ENCODE peak calls at places on chromosomes 6 and 20, in four cellular contexts. E, Z, H and M are unnamed samples.

GRCh38 chr6:168031411-168032382 is 34.2 kb downstream of the KIF25 start:
- DNase-seq in E (no peak), Z (peak; percentile 61), H (no peak), M (no peak)

GRCh38 chr6:33744001-33744848 is 2.5 kb downstream of the IP6K3 start:
- DNase-seq in E (peak; percentile 93), Z (peak; percentile 76), H (peak; percentile 75), M (no peak)

GRCh38 chr6:37049990-37050853 is 44.8 kb downstream of the FGD2 start:
- DNase-seq in E (no peak), Z (peak; percentile 71), H (peak; percentile 58), M (peak; percentile 85)

GRCh38 chr6:4466260-4466659 is 309.9 kb upstream of the CDYL start:
- DNase-seq in E (no peak), Z (no peak), H (peak; percentile 58), M (no peak)

GRCh38 chr6:71404145-71404966 is 115.7 kb downstream of the OGFRL1 start:
- DNase-seq in E (no peak), Z (no peak), H (no peak), M (no peak)

GRCh38 chr6:116450769-116451740 is 10.1 kb upstream of the CALHM6 start:
- DNase-seq in E (no peak), Z (no peak), H (peak; percentile 50), M (no peak)

GRCh38 chr6:158506577-158506976 is 53.3 kb upstream of the TMEM181 start:
- DNase-seq in E (peak; percentile 94), Z (no peak), H (no peak), M (no peak)

GRCh38 chr6:150914372-150914771 is 48.9 kb downstream of the MTHFD1L start:
- DNase-seq in E (no peak), Z (no peak), H (no peak), M (peak; percentile 31)

GRCh38 chr6:77466055-77467028 is 3.1 kb upstream of the HTR1B start:
- DNase-seq in E (peak; percentile 87), Z (no peak), H (peak; percentile 61), M (no peak)

GRCh38 chr6:150991487-150991886 is 126.0 kb downstream of the MTHFD1L start:
- DNase-seq in E (no peak), Z (no peak), H (no peak), M (no peak)

GRCh38 chr6:56482525-56482924 is 160.2 kb downstream of the DST start:
- DNase-seq in E (no peak), Z (no peak), H (peak; percentile 41), M (no peak)

GRCh38 chr20:59253325-59253724 is 47.1 kb upstream of the EDN3 start:
- DNase-seq in E (no peak), Z (no peak), H (no peak), M (no peak)

GRCh38 chr6:33082702-33083101 is 6.9 kb downstream of the HLA-DPB1 start:
- DNase-seq in E (peak; percentile 91), Z (no peak), H (peak; percentile 62), M (no peak)

GRCh38 chr6:40535784-40536380 is 51.3 kb downstream of the LRFN2 start:
- DNase-seq in E (no peak), Z (no peak), H (no peak), M (no peak)

GRCh38 chr6:107711412-107711811 is 112.7 kb downstream of the SCML4 start:
- DNase-seq in E (no peak), Z (no peak), H (no peak), M (no peak)

GRCh38 chr6:14001329-14002012 is 76.7 kb downstream of the RNF182 start:
- DNase-seq in E (no peak), Z (no peak), H (no peak), M (no peak)

GRCh38 chr6:47535316-47536046 is 57.9 kb downstream of the CD2AP start:
- DNase-seq in E (no peak), Z (no peak), H (no peak), M (no peak)

GRCh38 chr6:4426916-4427315 is 291.5 kb upstream of the ECI2 start:
- DNase-seq in E (no peak), Z (no peak), H (no peak), M (no peak)

GRCh38 chr20:50238081-50238800 is 47.6 kb downstream of the CEBPB start:
- DNase-seq in E (no peak), Z (no peak), H (no peak), M (no peak)

GRCh38 chr20:50237349-50237748 is 46.7 kb downstream of the CEBPB start:
- DNase-seq in E (no peak), Z (no peak), H (peak; percentile 48), M (no peak)

GRCh38 chr20:50242548-50242862 is 51.9 kb downstream of the CEBPB start:
- DNase-seq in E (no peak), Z (no peak), H (no peak), M (no peak)

GRCh38 chr20:50242178-50242514 is 51.5 kb downstream of the CEBPB start:
- DNase-seq in E (no peak), Z (no peak), H (no peak), M (no peak)

DNA sequence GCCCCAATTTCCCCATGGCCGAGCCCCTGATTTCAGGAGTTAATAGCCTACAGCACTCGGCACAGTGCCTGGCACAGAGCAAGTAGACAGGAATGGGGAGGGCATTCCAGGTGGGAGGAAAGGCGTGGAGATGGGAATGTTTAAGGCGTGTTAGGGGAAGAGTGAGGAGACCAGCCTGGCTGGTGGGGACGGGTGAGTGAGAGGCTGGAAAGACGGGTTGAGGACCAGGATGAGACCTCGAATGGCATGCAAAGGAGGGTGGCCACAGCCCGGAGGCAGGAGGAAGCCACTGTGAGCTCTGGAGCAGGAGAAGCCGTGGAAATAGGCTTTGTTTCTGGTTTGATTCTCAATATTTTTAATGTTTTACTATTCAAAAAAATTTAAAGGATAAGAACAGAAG is 49.5 kb downstream of the CEBPB start:
- DNase-seq in E (no peak), Z (no peak), H (no peak), M (no peak)
- H3K4me1 ChIP-seq in E (no peaks in the 10 kb centered on the region), Z (no peaks in the 10 kb centered on the region), H (peaks cover 26% of the 10 kb centered on the region), M (no peaks in the 10 kb centered on the region)

GRCh38 chr6:43951063-43951755 is 176.0 kb downstream of the MRPL14 start:
- DNase-seq in E (peak; percentile 96), Z (peak; percentile 45), H (peak; percentile 87), M (no peak)

GRCh38 chr6:43953256-43953655 is 174.0 kb downstream of the MRPL14 start:
- DNase-seq in E (peak; percentile 29), Z (no peak), H (no peak), M (no peak)

GRCh38 chr6:43950731-43951062 is 176.6 kb downstream of the MRPL14 start:
- DNase-seq in E (no peak), Z (no peak), H (no peak), M (no peak)

GRCh38 chr6:43952746-43953145 is 174.5 kb downstream of the MRPL14 start:
- DNase-seq in E (peak; percentile 53), Z (no peak), H (no peak), M (no peak)

GRCh38 chr6:43951756-43952675 is 175.2 kb downstream of the MRPL14 start:
- DNase-seq in E (peak; percentile 52), Z (no peak), H (no peak), M (no peak)
- TF ChIP-seq CTCF in E (no peak), Z (no peak), H (no peak), M (no peak)

GRCh38 chr6:16240618-16241320 is 2.4 kb downstream of the GMPR start:
- DNase-seq in E (no peak), Z (no peak), H (no peak), M (no peak)
- H3K27ac ChIP-seq in E (no peak overlapping the region), Z (peak overlapping the region; percentile 91), H (no peak overlapping the region), M (peak overlapping the region; percentile 87)

GRCh38 chr6:81891869-81892268 is 139.4 kb upstream of the TENT5A start:
- DNase-seq in E (no peak), Z (no peak), H (no peak), M (no peak)

GRCh38 chr6:81881660-81882059 is 129.2 kb upstream of the TENT5A start:
- DNase-seq in E (no peak), Z (no peak), H (no peak), M (no peak)

GRCh38 chr6:81889644-81890043 is 137.2 kb upstream of the TENT5A start:
- DNase-seq in E (no peak), Z (no peak), H (no peak), M (no peak)

GRCh38 chr6:81890846-81891245 is 138.4 kb upstream of the TENT5A start:
- DNase-seq in E (no peak), Z (no peak), H (no peak), M (no peak)

DNA sequence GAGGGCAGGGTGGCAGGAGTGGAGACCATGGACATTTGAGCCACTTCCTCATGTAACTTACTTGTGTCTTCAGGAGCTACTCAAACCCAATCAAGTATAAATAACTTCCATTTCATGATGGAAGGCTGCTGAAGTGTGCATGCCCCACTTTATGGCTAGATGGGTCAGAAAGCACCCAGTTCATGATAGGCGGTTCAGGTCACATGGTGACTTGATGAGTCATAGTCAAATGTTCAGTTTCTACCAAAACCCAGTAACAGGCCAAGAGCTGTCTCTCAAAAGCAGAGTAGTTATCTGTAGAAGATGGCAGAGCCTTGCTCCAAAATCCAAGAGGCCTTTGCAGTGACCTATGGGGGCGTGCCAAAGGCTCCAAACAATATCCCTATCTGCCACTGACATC is 133.7 kb upstream of the TENT5A start:
- DNase-seq in E (no peak), Z (no peak), H (no peak), M (no peak)
- H3K4me1 ChIP-seq in E (peaks cover 3% of the 10 kb centered on the region), Z (no peaks in the 10 kb centered on the region), H (no peaks in the 10 kb centered on the region), M (no peaks in the 10 kb centered on the region)

GRCh38 chr6:45421700-45422540 is 44.2 kb upstream of the SUPT3H start:
- DNase-seq in E (peak; percentile 79), Z (peak; percentile 46), H (peak; percentile 57), M (no peak)
- TF ChIP-seq CTCF in E (no peak), Z (no peak), H (no peak), M (no peak)

DNA sequence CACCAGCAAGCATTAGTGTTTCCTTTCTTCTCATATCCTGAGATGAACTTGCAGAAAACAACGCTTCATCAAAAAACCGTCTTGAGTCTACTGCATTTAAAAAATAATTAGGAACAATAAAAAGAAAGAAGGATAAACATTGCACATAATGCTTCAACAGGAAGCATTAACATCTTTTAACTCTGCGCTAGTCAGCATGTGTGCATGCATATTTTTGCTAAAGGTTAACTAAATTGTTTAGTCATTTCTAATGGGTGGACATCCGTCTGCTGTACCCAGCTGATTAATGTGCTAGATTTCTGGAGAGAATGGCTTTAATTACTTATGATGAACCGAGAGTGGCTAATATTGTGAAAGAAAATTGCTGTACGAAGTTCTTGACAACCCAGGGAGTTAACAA is 349.4 kb downstream of the SOX4 start:
- DNase-seq in E (no peak), Z (no peak), H (no peak), M (no peak)
- H3K27ac ChIP-seq in E (no peak overlapping the region), Z (no peak overlapping the region), H (no peak overlapping the region), M (no peak overlapping the region)

GRCh38 chr6:12935637-12936036 is 219.1 kb downstream of the PHACTR1 start:
- DNase-seq in E (no peak), Z (no peak), H (no peak), M (no peak)
- H3K4me1 ChIP-seq in E (no peaks in the 10 kb centered on the region), Z (no peaks in the 10 kb centered on the region), H (no peaks in the 10 kb centered on the region), M (no peaks in the 10 kb centered on the region)